ENCODE peak calls at places on chromosomes 2 and 18, in six cellular contexts. Q is right lobe of liver; C is HFFc6; Y is naive thymus-derived CD4-positive, alpha-beta T cell; O is kidney epithelial cell; Z is RPMI7951. G is an unnamed sample.

GRCh38 chr2:107259011-107259410 is 373.0 kb upstream of the ST6GAL2 start:
- DNase-seq in C (no peak), O (no peak), Z (no peak), Q (no peak), Y (no peak), G (no peak)

GRCh38 chr2:56981554-56981953 is 797.8 kb downstream of the CCDC85A start:
- DNase-seq in Q (no peak), Z (no peak), O (no peak), C (peak; percentile 72), Y (no peak), G (peak; percentile 39)

GRCh38 chr2:241228860-241229516 is 40.5 kb downstream of the ANO7 start:
- DNase-seq in Q (peak; percentile 50), C (no peak), Z (no peak), Y (no peak), O (no peak), G (no peak)

GRCh38 chr2:215683295-215683694 is 247.4 kb upstream of the FN1 start:
- DNase-seq in C (no peak), O (no peak), Q (no peak), Y (no peak), Z (no peak), G (no peak)

GRCh38 chr2:241842067-241842415 is 16.7 kb downstream of the PDCD1 start:
- DNase-seq in Q (no peak), C (no peak), O (no peak), Y (no peak), Z (no peak), G (no peak)

GRCh38 chr2:158255257-158255656 is 153.6 kb downstream of the UPP2 start:
- DNase-seq in O (no peak), Y (no peak), Z (no peak), C (no peak), Q (no peak), G (no peak)

GRCh38 chr2:85843543-85843942 is 45.2 kb downstream of the ST3GAL5 start:
- DNase-seq in Q (no peak), O (no peak), C (no peak), Z (peak; percentile 30), Y (no peak), G (no peak)

GRCh38 chr18:69265661-69266060 is 135.0 kb upstream of the DOK6 start:
- DNase-seq in C (no peak), Y (no peak), Z (no peak), O (no peak), Q (no peak), G (no peak)

GRCh38 chr2:36373149-36373880 is 17.7 kb downstream of the CRIM1 start:
- DNase-seq in Z (peak; percentile 69), O (peak; percentile 51), Q (no peak), Y (no peak), C (peak; percentile 43), G (no peak)

GRCh38 chr2:233092446-233093438 is 32.6 kb downstream of the INPP5D start:
- DNase-seq in Y (no peak), Q (no peak), C (no peak), Z (no peak), O (no peak), G (no peak)

GRCh38 chr2:47784349-47784851 is 1.5 kb downstream of the MSH6 start:
- DNase-seq in C (no peak), Q (no peak), Z (no peak), Y (no peak), O (no peak), G (no peak)

GRCh38 chr2:29460191-29460590 is 345.0 kb downstream of the CLIP4 start:
- DNase-seq in Y (no peak), Q (no peak), C (no peak), O (no peak), Z (no peak), G (no peak)

G was measured in HS-27A.